ENCODE peak calls at places on chromosomes 7 and 10, in nine cellular contexts. One of them, this sample, is unnamed.

GRCh38 chr10:29840516-29841276 is 205.9 kb upstream of the SVIL start:
- DNase-seq in K562: no peak
- DNase-seq in A549: no peak
- DNase-seq in transverse colon: no peak
- DNase-seq in SK-N-SH: peak; percentile 39
- DNase-seq in suprapubic skin: no peak
- DNase-seq in GM12878: no peak
- DNase-seq in tibial nerve: no peak
- DNase-seq in stomach: no peak
- DNase-seq in this sample: no peak

GRCh38 chr7:106485031-106485551 is 175.9 kb downstream of the CCDC71L start:
- DNase-seq in K562: no peak
- DNase-seq in A549: no peak
- DNase-seq in transverse colon: no peak
- DNase-seq in SK-N-SH: no peak
- DNase-seq in suprapubic skin: no peak
- DNase-seq in GM12878: no peak
- DNase-seq in tibial nerve: no peak
- DNase-seq in stomach: no peak
- DNase-seq in this sample: no peak

GRCh38 chr7:19530852-19531251 is 178.0 kb downstream of the POLR1F start:
- DNase-seq in K562: no peak
- DNase-seq in A549: no peak
- DNase-seq in transverse colon: no peak
- DNase-seq in SK-N-SH: no peak
- DNase-seq in suprapubic skin: no peak
- DNase-seq in GM12878: no peak
- DNase-seq in tibial nerve: no peak
- DNase-seq in stomach: no peak
- DNase-seq in this sample: no peak

GRCh38 chr7:6234384-6234783 is 38.0 kb downstream of the CYTH3 start:
- DNase-seq in K562: no peak
- DNase-seq in A549: no peak
- DNase-seq in transverse colon: no peak
- DNase-seq in SK-N-SH: no peak
- DNase-seq in suprapubic skin: no peak
- DNase-seq in GM12878: no peak
- DNase-seq in tibial nerve: no peak
- DNase-seq in stomach: no peak
- DNase-seq in this sample: no peak

GRCh38 chr10:11573497-11573896 is 38.0 kb downstream of the USP6NL start:
- DNase-seq in K562: no peak
- DNase-seq in A549: no peak
- DNase-seq in transverse colon: no peak
- DNase-seq in SK-N-SH: no peak
- DNase-seq in suprapubic skin: no peak
- DNase-seq in GM12878: peak; percentile 49
- DNase-seq in tibial nerve: no peak
- DNase-seq in stomach: no peak
- DNase-seq in this sample: no peak

GRCh38 chr7:159239028-159239427 is 94.4 kb upstream of the VIPR2 start:
- DNase-seq in K562: no peak
- DNase-seq in A549: no peak
- DNase-seq in transverse colon: no peak
- DNase-seq in SK-N-SH: no peak
- DNase-seq in suprapubic skin: no peak
- DNase-seq in GM12878: no peak
- DNase-seq in tibial nerve: no peak
- DNase-seq in stomach: no peak
- DNase-seq in this sample: no peak

GRCh38 chr7:142516038-142516501 is 233.2 kb upstream of the PRSS1 start:
- DNase-seq in K562: peak; percentile 82
- DNase-seq in A549: peak; percentile 38
- DNase-seq in transverse colon: peak; percentile 45
- DNase-seq in SK-N-SH: peak; percentile 69
- DNase-seq in suprapubic skin: no peak
- DNase-seq in GM12878: peak; percentile 17
- DNase-seq in tibial nerve: no peak
- DNase-seq in stomach: no peak
- DNase-seq in this sample: no peak

GRCh38 chr7:47379629-47380324 is 202.1 kb downstream of the TNS3 start:
- DNase-seq in K562: no peak
- DNase-seq in A549: no peak
- DNase-seq in transverse colon: peak; percentile 87
- DNase-seq in SK-N-SH: peak; percentile 52
- DNase-seq in suprapubic skin: peak; percentile 64
- DNase-seq in GM12878: no peak
- DNase-seq in tibial nerve: no peak
- DNase-seq in stomach: peak; percentile 92
- DNase-seq in this sample: peak; percentile 63

GRCh38 chr7:41046221-41046761 is 656.6 kb downstream of the INHBA start:
- DNase-seq in K562: no peak
- DNase-seq in A549: no peak
- DNase-seq in transverse colon: no peak
- DNase-seq in SK-N-SH: no peak
- DNase-seq in suprapubic skin: no peak
- DNase-seq in GM12878: no peak
- DNase-seq in tibial nerve: peak; percentile 23
- DNase-seq in stomach: no peak
- DNase-seq in this sample: no peak

GRCh38 chr7:47806701-47807103 is 141.6 kb downstream of the PKD1L1 start:
- DNase-seq in K562: no peak
- DNase-seq in A549: no peak
- DNase-seq in transverse colon: no peak
- DNase-seq in SK-N-SH: no peak
- DNase-seq in suprapubic skin: no peak
- DNase-seq in GM12878: no peak
- DNase-seq in tibial nerve: peak; percentile 77
- DNase-seq in stomach: no peak
- DNase-seq in this sample: peak; percentile 65

GRCh38 chr7:2143981-2144595 is 88.7 kb downstream of the MAD1L1 start:
- DNase-seq in K562: no peak
- DNase-seq in A549: no peak
- DNase-seq in transverse colon: no peak
- DNase-seq in SK-N-SH: peak; percentile 66
- DNase-seq in suprapubic skin: no peak
- DNase-seq in GM12878: no peak
- DNase-seq in tibial nerve: no peak
- DNase-seq in stomach: no peak
- DNase-seq in this sample: no peak

DNA sequence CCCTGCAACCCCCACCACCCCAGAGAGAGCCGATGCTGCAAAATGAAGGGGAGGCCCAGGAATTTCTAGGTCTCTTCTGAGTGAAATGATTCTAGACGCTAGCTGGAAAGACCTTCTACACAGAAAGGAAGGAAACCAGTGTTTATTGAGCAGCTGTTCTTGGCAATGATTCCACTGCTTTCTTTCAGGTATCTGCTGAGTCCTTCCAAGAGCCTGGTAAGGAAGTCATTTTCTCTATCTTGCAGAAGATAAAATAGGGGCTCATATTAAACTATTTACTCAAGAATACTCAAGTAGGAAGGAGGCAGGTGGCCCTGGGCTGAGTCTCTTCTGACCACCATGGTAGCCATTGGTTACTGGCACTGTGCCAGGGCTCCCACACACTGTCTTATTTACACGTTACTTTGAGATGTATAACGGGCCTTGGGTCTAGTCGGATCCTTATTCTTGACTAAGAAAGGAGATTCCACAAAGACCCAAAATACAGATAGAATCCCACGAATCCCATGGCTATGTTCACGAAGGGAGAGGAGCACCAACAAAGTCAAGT is 112.1 kb downstream of the GALNT11 start:
- DNase-seq in K562: no peak
- DNase-seq in A549: no peak
- DNase-seq in transverse colon: no peak
- DNase-seq in SK-N-SH: no peak
- DNase-seq in suprapubic skin: no peak
- DNase-seq in GM12878: no peak
- DNase-seq in tibial nerve: no peak
- DNase-seq in stomach: no peak
- DNase-seq in this sample: no peak
- TF ChIP-seq EP300 in K562: no peak
- TF ChIP-seq EP300 in A549: no peak
- TF ChIP-seq EP300 in transverse colon: no peak
- TF ChIP-seq EP300 in SK-N-SH: no peak
- TF ChIP-seq EP300 in suprapubic skin: no peak
- TF ChIP-seq EP300 in GM12878: no peak
- TF ChIP-seq EP300 in tibial nerve: no peak
- TF ChIP-seq EP300 in stomach: no peak
- TF ChIP-seq EP300 in this sample: no peak

GRCh38 chr10:117476281-117476680 is 66.3 kb upstream of the EMX2 start:
- DNase-seq in K562: no peak
- DNase-seq in A549: no peak
- DNase-seq in transverse colon: no peak
- DNase-seq in SK-N-SH: no peak
- DNase-seq in suprapubic skin: no peak
- DNase-seq in GM12878: no peak
- DNase-seq in tibial nerve: no peak
- DNase-seq in stomach: no peak
- DNase-seq in this sample: no peak
- H3K27ac ChIP-seq in K562: no peak overlapping the region
- H3K27ac ChIP-seq in A549: no peak overlapping the region
- H3K27ac ChIP-seq in transverse colon: peak overlapping the region; percentile 38
- H3K27ac ChIP-seq in SK-N-SH: no peak overlapping the region
- H3K27ac ChIP-seq in suprapubic skin: peak overlapping the region; percentile 77
- H3K27ac ChIP-seq in GM12878: no peak overlapping the region
- H3K27ac ChIP-seq in tibial nerve: no peak overlapping the region
- H3K27ac ChIP-seq in stomach: no peak overlapping the region
- H3K27ac ChIP-seq in this sample: no peak overlapping the region

GRCh38 chr7:130945411-130945811 is 211.4 kb upstream of the KLF14 start:
- DNase-seq in K562: no peak
- DNase-seq in A549: no peak
- DNase-seq in transverse colon: no peak
- DNase-seq in SK-N-SH: no peak
- DNase-seq in suprapubic skin: no peak
- DNase-seq in GM12878: no peak
- DNase-seq in tibial nerve: no peak
- DNase-seq in stomach: no peak
- DNase-seq in this sample: no peak

GRCh38 chr7:130943336-130943901 is 209.4 kb upstream of the KLF14 start:
- DNase-seq in K562: no peak
- DNase-seq in A549: peak; percentile 52
- DNase-seq in transverse colon: no peak
- DNase-seq in SK-N-SH: no peak
- DNase-seq in suprapubic skin: no peak
- DNase-seq in GM12878: no peak
- DNase-seq in tibial nerve: no peak
- DNase-seq in stomach: no peak
- DNase-seq in this sample: no peak

GRCh38 chr7:130944997-130945396 is 211.0 kb upstream of the KLF14 start:
- DNase-seq in K562: no peak
- DNase-seq in A549: no peak
- DNase-seq in transverse colon: no peak
- DNase-seq in SK-N-SH: no peak
- DNase-seq in suprapubic skin: no peak
- DNase-seq in GM12878: no peak
- DNase-seq in tibial nerve: no peak
- DNase-seq in stomach: no peak
- DNase-seq in this sample: no peak

GRCh38 chr7:130942211-130942964 is 208.4 kb upstream of the KLF14 start:
- DNase-seq in K562: peak; percentile 58
- DNase-seq in A549: peak; percentile 64
- DNase-seq in transverse colon: peak; percentile 69
- DNase-seq in SK-N-SH: no peak
- DNase-seq in suprapubic skin: no peak
- DNase-seq in GM12878: no peak
- DNase-seq in tibial nerve: peak; percentile 76
- DNase-seq in stomach: peak; percentile 48
- DNase-seq in this sample: peak; percentile 50

DNA sequence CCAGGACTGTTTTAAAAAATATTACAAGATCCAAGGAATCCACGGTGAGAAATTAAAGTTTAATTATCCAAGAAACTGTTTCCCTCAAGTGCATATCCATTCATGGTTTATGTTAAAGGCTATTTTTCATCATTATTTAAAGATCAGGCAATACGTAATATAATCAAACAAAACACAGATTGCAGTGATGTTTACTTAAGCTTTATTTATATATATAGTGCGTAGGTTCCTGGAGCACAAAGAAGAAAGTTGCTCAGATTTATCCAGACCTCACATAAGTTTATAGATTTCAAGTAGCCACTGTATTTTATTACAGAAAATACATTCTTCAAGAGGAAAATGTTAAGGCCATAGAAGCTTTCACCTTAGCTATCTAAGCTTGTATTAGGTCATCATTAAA is 210.0 kb upstream of the KLF14 start:
- DNase-seq in K562: no peak
- DNase-seq in A549: no peak
- DNase-seq in transverse colon: no peak
- DNase-seq in SK-N-SH: no peak
- DNase-seq in suprapubic skin: no peak
- DNase-seq in GM12878: no peak
- DNase-seq in tibial nerve: no peak
- DNase-seq in stomach: no peak
- DNase-seq in this sample: no peak
- H3K4me3 ChIP-seq in K562: no peak overlapping the region
- H3K4me3 ChIP-seq in A549: peak overlapping the region; percentile 52
- H3K4me3 ChIP-seq in transverse colon: peak overlapping the region; percentile 57
- H3K4me3 ChIP-seq in SK-N-SH: no peak overlapping the region
- H3K4me3 ChIP-seq in suprapubic skin: peak overlapping the region; percentile 41
- H3K4me3 ChIP-seq in GM12878: peak overlapping the region; percentile 39
- H3K4me3 ChIP-seq in tibial nerve: no peak overlapping the region
- H3K4me3 ChIP-seq in stomach: no peak overlapping the region
- H3K4me3 ChIP-seq in this sample: peak overlapping the region; percentile 27

GRCh38 chr10:28312572-28312971 is 9.7 kb upstream of the MPP7 start:
- DNase-seq in K562: no peak
- DNase-seq in A549: no peak
- DNase-seq in transverse colon: no peak
- DNase-seq in SK-N-SH: no peak
- DNase-seq in suprapubic skin: no peak
- DNase-seq in GM12878: no peak
- DNase-seq in tibial nerve: no peak
- DNase-seq in stomach: no peak
- DNase-seq in this sample: no peak

GRCh38 chr10:28314211-28314610 is 11.3 kb upstream of the MPP7 start:
- DNase-seq in K562: no peak
- DNase-seq in A549: no peak
- DNase-seq in transverse colon: no peak
- DNase-seq in SK-N-SH: no peak
- DNase-seq in suprapubic skin: no peak
- DNase-seq in GM12878: no peak
- DNase-seq in tibial nerve: no peak
- DNase-seq in stomach: no peak
- DNase-seq in this sample: no peak

GRCh38 chr10:28311104-28311503 is 8.2 kb upstream of the MPP7 start:
- DNase-seq in K562: no peak
- DNase-seq in A549: no peak
- DNase-seq in transverse colon: no peak
- DNase-seq in SK-N-SH: no peak
- DNase-seq in suprapubic skin: no peak
- DNase-seq in GM12878: no peak
- DNase-seq in tibial nerve: no peak
- DNase-seq in stomach: no peak
- DNase-seq in this sample: no peak

GRCh38 chr10:28317735-28318134 is 14.9 kb upstream of the MPP7 start:
- DNase-seq in K562: no peak
- DNase-seq in A549: no peak
- DNase-seq in transverse colon: no peak
- DNase-seq in SK-N-SH: no peak
- DNase-seq in suprapubic skin: no peak
- DNase-seq in GM12878: no peak
- DNase-seq in tibial nerve: no peak
- DNase-seq in stomach: no peak
- DNase-seq in this sample: no peak

GRCh38 chr10:28315140-28315539 is 12.3 kb upstream of the MPP7 start:
- DNase-seq in K562: no peak
- DNase-seq in A549: no peak
- DNase-seq in transverse colon: no peak
- DNase-seq in SK-N-SH: no peak
- DNase-seq in suprapubic skin: no peak
- DNase-seq in GM12878: no peak
- DNase-seq in tibial nerve: no peak
- DNase-seq in stomach: no peak
- DNase-seq in this sample: no peak
- TF ChIP-seq EP300 in K562: no peak
- TF ChIP-seq EP300 in A549: no peak
- TF ChIP-seq EP300 in transverse colon: no peak
- TF ChIP-seq EP300 in SK-N-SH: no peak
- TF ChIP-seq EP300 in suprapubic skin: no peak
- TF ChIP-seq EP300 in GM12878: no peak
- TF ChIP-seq EP300 in tibial nerve: no peak
- TF ChIP-seq EP300 in stomach: no peak
- TF ChIP-seq EP300 in this sample: no peak